ENCODE peak calls at places on chromosomes 13 and 19, in four cellular contexts. N is A549, T is WTC11, Q is HepG2. I is an unnamed sample.
A peak's percentile ranks its signal among the peaks of the same experiment; 100 is the strongest.

GRCh38 chr13:109684084-109684835 is 102.1 kb downstream of the IRS2 start:
- DNase-seq in N (no peak), T (no peak), Q (no peak), I (no peak)

GRCh38 chr19:17872251-17873001 is 681 bp downstream of the SLC5A5 start:
- DNase-seq in N (no peak), T (no peak), Q (no peak), I (no peak)

GRCh38 chr13:84497613-84498012 is 615.3 kb upstream of the SLITRK1 start:
- DNase-seq in N (no peak), T (no peak), Q (no peak), I (no peak)

GRCh38 chr13:45851171-45851889 is at the start of gene SIAH3:
- DNase-seq in N (no peak), T (peak; percentile 23), Q (no peak), I (no peak)

GRCh38 chr13:112143046-112143752 is 76.2 kb downstream of the SOX1 start:
- DNase-seq in N (no peak), T (no peak), Q (no peak), I (no peak)

GRCh38 chr19:55519461-55520311 is 17.2 kb downstream of the SBK2 start:
- DNase-seq in N (peak; percentile 85), T (no peak), Q (peak; percentile 11), I (peak; percentile 41)

GRCh38 chr19:46271488-46272197 is 25.2 kb upstream of the HIF3A start:
- DNase-seq in N (peak; percentile 77), T (no peak), Q (no peak), I (no peak)

GRCh38 chr19:16572332-16573211 is at the start of gene SLC35E1:
- DNase-seq in N (peak; percentile 95), T (peak; percentile 95), Q (peak; percentile 96), I (peak; percentile 99)

GRCh38 chr19:34120846-34121639 is 51.3 kb upstream of the LSM14A start:
- DNase-seq in N (peak; percentile 87), T (peak; percentile 66), Q (peak; percentile 30), I (peak; percentile 62)

GRCh38 chr13:20159646-20160345 is 1.1 kb downstream of the GJA3 start:
- DNase-seq in N (no peak), T (no peak), Q (no peak), I (no peak)
- TF ChIP-seq NR3C1 in N (no peak), T (no peak), Q (no peak), I (no peak)

DNA sequence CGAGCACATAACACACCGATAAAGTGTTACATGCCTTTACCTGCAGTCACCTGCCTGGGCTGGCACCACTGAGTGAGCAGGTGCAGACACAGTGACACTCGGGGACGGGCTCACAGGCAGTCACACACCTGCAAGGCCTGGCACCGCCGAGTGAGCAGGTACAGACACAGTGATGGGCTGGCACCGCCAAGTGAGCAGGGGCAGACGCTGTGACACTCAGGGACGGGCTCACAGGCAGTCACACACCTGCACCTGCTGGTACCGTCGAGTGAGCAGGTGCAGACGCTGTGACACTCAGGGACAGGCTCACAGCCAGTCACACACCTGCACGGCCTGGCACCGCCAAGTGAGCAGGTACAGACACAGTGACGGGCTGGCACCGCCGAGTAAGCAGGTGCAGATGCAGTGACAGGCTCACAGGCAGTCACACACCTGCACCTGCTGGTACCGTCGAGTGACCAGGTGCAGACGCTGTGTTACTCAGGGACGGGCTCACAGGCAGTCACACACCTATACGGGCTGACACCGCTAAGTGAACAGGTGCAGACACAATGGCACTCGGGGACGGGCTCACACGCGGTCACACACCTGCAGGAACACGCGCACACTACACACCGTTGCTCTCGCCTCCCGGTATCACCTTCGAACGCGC is 470 bp downstream of the ZNF835 start:
- DNase-seq in N (no peak), T (no peak), Q (no peak), I (no peak)
- TF ChIP-seq NR3C1 in N (no peak), T (no peak), Q (no peak), I (no peak)

GRCh38 chr19:50300051-50300450 is 29.1 kb downstream of the KCNC3 start:
- DNase-seq in N (no peak), T (no peak), Q (no peak), I (no peak)
- TF ChIP-seq NR3C1 in N (no peak), T (no peak), Q (no peak), I (no peak)

DNA sequence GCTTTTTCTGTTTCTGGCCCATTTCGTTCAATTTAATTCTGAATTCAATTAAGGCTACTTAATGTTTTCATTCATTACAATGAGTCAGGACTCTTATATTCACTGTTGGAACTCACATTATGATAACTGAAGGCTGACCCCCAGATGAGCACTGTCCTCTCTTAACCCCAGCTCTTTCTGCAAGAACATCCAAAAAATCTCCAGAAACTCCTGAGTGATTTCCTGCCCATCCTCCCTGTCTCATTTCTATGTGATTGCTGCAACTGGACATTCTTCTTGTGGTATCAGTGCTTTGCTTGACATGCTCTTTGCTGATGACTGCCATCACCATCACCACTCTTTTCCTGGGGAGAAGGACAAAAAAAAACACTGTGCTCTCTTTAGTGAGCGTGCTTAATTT is 240.3 kb downstream of the SPRY2 start:
- DNase-seq in N (no peak), T (no peak), Q (no peak), I (no peak)
- TF ChIP-seq NR3C1 in N (no peak), T (no peak), Q (no peak), I (no peak)

GRCh38 chr13:99340638-99341037 is 33.4 kb upstream of the GPR183 start:
- DNase-seq in N (no peak), T (no peak), Q (no peak), I (no peak)
- TF ChIP-seq NR3C1 in N (no peak), T (no peak), Q (no peak), I (no peak)

GRCh38 chr19:3468211-3468610 is 12.1 kb downstream of the SMIM24 start:
- DNase-seq in N (no peak), T (no peak), Q (no peak), I (no peak)
- TF ChIP-seq NR3C1 in N (no peak), T (no peak), Q (no peak), I (no peak)

DNA sequence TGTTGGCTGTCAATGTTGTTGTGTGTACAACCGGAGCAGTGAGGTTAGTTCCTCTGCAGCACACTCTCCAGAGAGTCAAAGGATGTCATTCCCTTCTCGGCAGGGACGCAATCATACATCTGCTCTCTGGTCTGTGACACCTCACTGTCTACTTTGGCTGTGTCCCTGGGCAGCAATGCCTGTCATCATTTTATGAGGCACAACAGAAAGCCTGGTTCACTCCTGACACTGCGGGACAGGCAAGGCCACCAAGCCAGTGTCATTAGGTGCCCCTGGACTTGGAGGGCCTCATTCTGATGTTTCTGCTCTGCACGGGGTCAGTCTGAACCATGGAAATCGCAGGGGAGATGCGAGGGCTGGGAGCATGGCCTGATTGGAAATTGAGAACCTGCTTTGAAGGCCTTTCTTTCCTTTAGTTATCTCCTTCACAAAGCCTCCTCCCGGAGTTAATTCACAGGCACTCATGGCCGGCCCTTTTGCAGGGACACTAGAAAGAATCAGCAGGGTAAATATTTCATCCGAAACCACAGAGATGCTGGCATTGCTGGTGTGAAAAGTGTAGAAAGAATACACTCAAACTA is 284.4 kb downstream of the ZNF536 start:
- DNase-seq in N (no peak), T (no peak), Q (no peak), I (no peak)
- TF ChIP-seq NR3C1 in N (no peak), T (no peak), Q (no peak), I (no peak)

DNA sequence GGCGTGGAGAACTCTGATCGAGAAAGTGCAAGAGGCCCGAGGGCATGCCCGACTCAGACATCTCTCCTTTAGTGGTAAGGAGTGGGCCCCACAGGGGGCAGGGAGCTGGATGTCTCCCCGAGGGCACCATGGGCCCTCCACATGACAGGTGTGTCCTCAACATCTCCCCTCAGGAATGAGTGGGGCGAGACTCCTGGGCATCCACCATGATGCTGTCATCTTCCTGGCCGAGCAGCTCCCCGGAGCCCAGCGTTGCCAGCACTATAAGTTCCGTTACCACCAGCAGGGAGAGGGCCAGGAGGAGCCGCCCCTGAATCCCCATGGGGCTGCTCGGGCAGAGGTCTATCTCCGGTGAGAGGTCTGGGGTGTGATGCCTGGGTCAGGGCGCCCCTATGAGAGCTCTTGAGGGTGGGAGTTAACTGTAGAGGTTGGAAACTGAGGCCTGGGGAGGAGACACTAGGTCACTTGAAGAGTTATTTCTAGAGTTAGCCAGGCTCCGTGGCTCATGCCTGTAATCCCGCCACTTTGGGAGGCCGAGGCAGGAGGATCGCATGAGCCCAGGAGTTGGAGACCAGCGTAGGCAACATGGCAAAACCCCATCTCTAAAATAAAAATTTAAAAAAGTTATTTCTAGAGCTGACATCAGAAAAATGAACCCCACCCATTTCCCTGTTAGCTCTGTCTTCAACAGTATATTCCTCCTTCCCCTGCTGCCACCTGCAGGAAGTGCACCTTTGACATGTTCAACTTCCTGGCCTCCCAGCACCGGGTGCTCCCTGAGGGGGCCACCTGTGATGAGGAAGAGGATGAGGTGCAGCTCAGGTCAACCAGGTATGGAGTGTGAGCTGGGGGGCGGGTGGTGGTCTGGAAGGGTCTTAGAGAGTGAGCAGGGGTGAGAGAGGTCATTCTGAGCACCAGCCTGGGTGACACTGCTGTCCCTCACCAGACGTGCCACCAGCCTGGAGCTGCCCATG is 5.1 kb downstream of the IGFLR1 start:
- DNase-seq in N (peak; percentile 82), T (no peak), Q (no peak), I (no peak)
- TF ChIP-seq NR3C1 in N (no peak), T (no peak), Q (no peak), I (no peak)